ENCODE peak calls at places on chromosomes 6 and 20, in ten cellular contexts. One of them, this sample, is unnamed.
A peak's percentile ranks its signal among the peaks of the same experiment; 100 is the strongest.

GRCh38 chr6:17665132-17665531 is 41.6 kb downstream of the NUP153 start:
- DNase-seq in uterus: no peak
- DNase-seq in ovary: no peak
- DNase-seq in heart left ventricle: no peak
- DNase-seq in IMR-90: no peak
- DNase-seq in suprapubic skin: no peak
- DNase-seq in sigmoid colon: no peak
- DNase-seq in esophagus squamous epithelium: no peak
- DNase-seq in body of pancreas: no peak
- DNase-seq in stomach: no peak
- DNase-seq in this sample: no peak

GRCh38 chr6:54308240-54308639 is at the start of gene TINAG:
- DNase-seq in uterus: no peak
- DNase-seq in ovary: no peak
- DNase-seq in heart left ventricle: no peak
- DNase-seq in IMR-90: no peak
- DNase-seq in suprapubic skin: no peak
- DNase-seq in sigmoid colon: no peak
- DNase-seq in esophagus squamous epithelium: no peak
- DNase-seq in body of pancreas: no peak
- DNase-seq in stomach: no peak
- DNase-seq in this sample: no peak

GRCh38 chr20:19903168-19903676 is 113.9 kb upstream of the NAA20 start:
- DNase-seq in uterus: no peak
- DNase-seq in ovary: no peak
- DNase-seq in heart left ventricle: no peak
- DNase-seq in IMR-90: peak; percentile 76
- DNase-seq in suprapubic skin: peak; percentile 57
- DNase-seq in sigmoid colon: peak; percentile 79
- DNase-seq in esophagus squamous epithelium: no peak
- DNase-seq in body of pancreas: peak; percentile 76
- DNase-seq in stomach: peak; percentile 44
- DNase-seq in this sample: no peak

GRCh38 chr6:136173519-136174507 is 76.3 kb downstream of the MTFR2 start:
- DNase-seq in uterus: peak; percentile 50
- DNase-seq in ovary: peak; percentile 44
- DNase-seq in heart left ventricle: no peak
- DNase-seq in IMR-90: peak; percentile 96
- DNase-seq in suprapubic skin: no peak
- DNase-seq in sigmoid colon: no peak
- DNase-seq in esophagus squamous epithelium: no peak
- DNase-seq in body of pancreas: peak; percentile 38
- DNase-seq in stomach: no peak
- DNase-seq in this sample: no peak

GRCh38 chr20:48668451-48668946 is 159.3 kb downstream of the PREX1 start:
- DNase-seq in uterus: no peak
- DNase-seq in ovary: peak; percentile 80
- DNase-seq in heart left ventricle: no peak
- DNase-seq in IMR-90: no peak
- DNase-seq in suprapubic skin: no peak
- DNase-seq in sigmoid colon: no peak
- DNase-seq in esophagus squamous epithelium: no peak
- DNase-seq in body of pancreas: no peak
- DNase-seq in stomach: no peak
- DNase-seq in this sample: no peak

GRCh38 chr6:160005211-160005610 is 36.3 kb downstream of the IGF2R start:
- DNase-seq in uterus: no peak
- DNase-seq in ovary: no peak
- DNase-seq in heart left ventricle: no peak
- DNase-seq in IMR-90: no peak
- DNase-seq in suprapubic skin: no peak
- DNase-seq in sigmoid colon: no peak
- DNase-seq in esophagus squamous epithelium: no peak
- DNase-seq in body of pancreas: no peak
- DNase-seq in stomach: no peak
- DNase-seq in this sample: no peak

GRCh38 chr6:42627674-42628073 is 63.8 kb downstream of the UBR2 start:
- DNase-seq in uterus: no peak
- DNase-seq in ovary: no peak
- DNase-seq in heart left ventricle: no peak
- DNase-seq in IMR-90: no peak
- DNase-seq in suprapubic skin: no peak
- DNase-seq in sigmoid colon: no peak
- DNase-seq in esophagus squamous epithelium: no peak
- DNase-seq in body of pancreas: no peak
- DNase-seq in stomach: no peak
- DNase-seq in this sample: no peak

GRCh38 chr20:36606171-36607116 is 865 bp downstream of the RAB5IF start:
- DNase-seq in uterus: no peak
- DNase-seq in ovary: no peak
- DNase-seq in heart left ventricle: no peak
- DNase-seq in IMR-90: peak; percentile 21
- DNase-seq in suprapubic skin: no peak
- DNase-seq in sigmoid colon: no peak
- DNase-seq in esophagus squamous epithelium: no peak
- DNase-seq in body of pancreas: peak; percentile 55
- DNase-seq in stomach: peak; percentile 35
- DNase-seq in this sample: no peak

GRCh38 chr6:16276991-16277981 is 38.9 kb downstream of the GMPR start:
- DNase-seq in uterus: peak; percentile 59
- DNase-seq in ovary: peak; percentile 75
- DNase-seq in heart left ventricle: peak; percentile 80
- DNase-seq in IMR-90: peak; percentile 93
- DNase-seq in suprapubic skin: no peak
- DNase-seq in sigmoid colon: peak; percentile 72
- DNase-seq in esophagus squamous epithelium: no peak
- DNase-seq in body of pancreas: peak; percentile 13
- DNase-seq in stomach: peak; percentile 73
- DNase-seq in this sample: peak; percentile 73

GRCh38 chr6:40903456-40903855 is 135.6 kb downstream of the UNC5CL start:
- DNase-seq in uterus: no peak
- DNase-seq in ovary: no peak
- DNase-seq in heart left ventricle: no peak
- DNase-seq in IMR-90: no peak
- DNase-seq in suprapubic skin: no peak
- DNase-seq in sigmoid colon: no peak
- DNase-seq in esophagus squamous epithelium: no peak
- DNase-seq in body of pancreas: no peak
- DNase-seq in stomach: no peak
- DNase-seq in this sample: no peak

GRCh38 chr20:5002077-5002413 is 735 bp upstream of the SLC23A2 start:
- DNase-seq in uterus: peak; percentile 15
- DNase-seq in ovary: peak; percentile 44
- DNase-seq in heart left ventricle: no peak
- DNase-seq in IMR-90: no peak
- DNase-seq in suprapubic skin: no peak
- DNase-seq in sigmoid colon: no peak
- DNase-seq in esophagus squamous epithelium: no peak
- DNase-seq in body of pancreas: no peak
- DNase-seq in stomach: no peak
- DNase-seq in this sample: no peak

GRCh38 chr6:163300838-163301237 is 113.7 kb upstream of the QKI start:
- DNase-seq in uterus: no peak
- DNase-seq in ovary: no peak
- DNase-seq in heart left ventricle: no peak
- DNase-seq in IMR-90: no peak
- DNase-seq in suprapubic skin: no peak
- DNase-seq in sigmoid colon: no peak
- DNase-seq in esophagus squamous epithelium: no peak
- DNase-seq in body of pancreas: no peak
- DNase-seq in stomach: no peak
- DNase-seq in this sample: no peak

GRCh38 chr6:163302747-163303146 is 111.8 kb upstream of the QKI start:
- DNase-seq in uterus: no peak
- DNase-seq in ovary: no peak
- DNase-seq in heart left ventricle: no peak
- DNase-seq in IMR-90: no peak
- DNase-seq in suprapubic skin: no peak
- DNase-seq in sigmoid colon: no peak
- DNase-seq in esophagus squamous epithelium: no peak
- DNase-seq in body of pancreas: no peak
- DNase-seq in stomach: no peak
- DNase-seq in this sample: no peak

GRCh38 chr6:163298079-163298807 is 116.3 kb upstream of the QKI start:
- DNase-seq in uterus: no peak
- DNase-seq in ovary: no peak
- DNase-seq in heart left ventricle: no peak
- DNase-seq in IMR-90: no peak
- DNase-seq in suprapubic skin: no peak
- DNase-seq in sigmoid colon: no peak
- DNase-seq in esophagus squamous epithelium: no peak
- DNase-seq in body of pancreas: no peak
- DNase-seq in stomach: no peak
- DNase-seq in this sample: no peak

GRCh38 chr6:163306000-163306399 is 108.5 kb upstream of the QKI start:
- DNase-seq in uterus: no peak
- DNase-seq in ovary: no peak
- DNase-seq in heart left ventricle: no peak
- DNase-seq in IMR-90: no peak
- DNase-seq in suprapubic skin: no peak
- DNase-seq in sigmoid colon: no peak
- DNase-seq in esophagus squamous epithelium: no peak
- DNase-seq in body of pancreas: no peak
- DNase-seq in stomach: no peak
- DNase-seq in this sample: no peak

GRCh38 chr6:163301721-163302635 is 112.5 kb upstream of the QKI start:
- DNase-seq in uterus: no peak
- DNase-seq in ovary: no peak
- DNase-seq in heart left ventricle: no peak
- DNase-seq in IMR-90: no peak
- DNase-seq in suprapubic skin: no peak
- DNase-seq in sigmoid colon: no peak
- DNase-seq in esophagus squamous epithelium: no peak
- DNase-seq in body of pancreas: no peak
- DNase-seq in stomach: no peak
- DNase-seq in this sample: no peak
- TF ChIP-seq POLR2A in uterus: no peak
- TF ChIP-seq POLR2A in ovary: no peak
- TF ChIP-seq POLR2A in heart left ventricle: no peak
- TF ChIP-seq POLR2A in IMR-90: no peak
- TF ChIP-seq POLR2A in suprapubic skin: no peak
- TF ChIP-seq POLR2A in sigmoid colon: no peak
- TF ChIP-seq POLR2A in esophagus squamous epithelium: no peak
- TF ChIP-seq POLR2A in body of pancreas: no peak
- TF ChIP-seq POLR2A in stomach: no peak
- TF ChIP-seq POLR2A in this sample: no peak

GRCh38 chr6:45476341-45476740 is 98.6 kb upstream of the SUPT3H start:
- DNase-seq in uterus: no peak
- DNase-seq in ovary: no peak
- DNase-seq in heart left ventricle: no peak
- DNase-seq in IMR-90: no peak
- DNase-seq in suprapubic skin: no peak
- DNase-seq in sigmoid colon: no peak
- DNase-seq in esophagus squamous epithelium: no peak
- DNase-seq in body of pancreas: no peak
- DNase-seq in stomach: no peak
- DNase-seq in this sample: no peak

GRCh38 chr6:45477785-45478184 is 100.1 kb upstream of the SUPT3H start:
- DNase-seq in uterus: no peak
- DNase-seq in ovary: no peak
- DNase-seq in heart left ventricle: no peak
- DNase-seq in IMR-90: no peak
- DNase-seq in suprapubic skin: no peak
- DNase-seq in sigmoid colon: no peak
- DNase-seq in esophagus squamous epithelium: no peak
- DNase-seq in body of pancreas: no peak
- DNase-seq in stomach: no peak
- DNase-seq in this sample: no peak

GRCh38 chr6:45477278-45477677 is 99.5 kb upstream of the SUPT3H start:
- DNase-seq in uterus: no peak
- DNase-seq in ovary: no peak
- DNase-seq in heart left ventricle: no peak
- DNase-seq in IMR-90: no peak
- DNase-seq in suprapubic skin: no peak
- DNase-seq in sigmoid colon: no peak
- DNase-seq in esophagus squamous epithelium: no peak
- DNase-seq in body of pancreas: no peak
- DNase-seq in stomach: no peak
- DNase-seq in this sample: no peak

GRCh38 chr6:45479834-45480696 is 102.3 kb upstream of the SUPT3H start:
- DNase-seq in uterus: no peak
- DNase-seq in ovary: no peak
- DNase-seq in heart left ventricle: no peak
- DNase-seq in IMR-90: peak; percentile 88
- DNase-seq in suprapubic skin: no peak
- DNase-seq in sigmoid colon: no peak
- DNase-seq in esophagus squamous epithelium: no peak
- DNase-seq in body of pancreas: peak; percentile 17
- DNase-seq in stomach: no peak
- DNase-seq in this sample: no peak

DNA sequence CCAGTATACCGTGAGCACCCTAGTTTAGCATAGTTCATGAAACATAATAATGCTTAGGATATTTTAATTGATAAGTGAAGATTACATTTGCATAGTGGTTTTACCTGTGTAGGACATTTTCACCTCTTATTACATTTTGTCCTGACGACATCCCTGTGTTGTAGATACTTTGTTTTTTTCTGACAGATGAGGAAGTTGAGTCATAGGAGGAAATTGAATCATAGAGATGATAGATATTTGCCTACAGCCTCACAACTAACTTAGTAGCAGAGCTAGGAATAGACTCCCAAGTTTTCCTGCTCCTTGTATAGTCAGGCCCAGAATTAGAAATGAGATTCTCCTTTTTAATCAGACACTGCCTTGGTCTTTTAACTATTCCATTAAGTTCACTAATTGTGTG is 100.5 kb upstream of the SUPT3H start:
- DNase-seq in uterus: no peak
- DNase-seq in ovary: no peak
- DNase-seq in heart left ventricle: no peak
- DNase-seq in IMR-90: peak; percentile 79
- DNase-seq in suprapubic skin: no peak
- DNase-seq in sigmoid colon: no peak
- DNase-seq in esophagus squamous epithelium: no peak
- DNase-seq in body of pancreas: no peak
- DNase-seq in stomach: no peak
- DNase-seq in this sample: no peak
- H3K4me3 ChIP-seq in uterus: no peak overlapping the region
- H3K4me3 ChIP-seq in ovary: no peak overlapping the region
- H3K4me3 ChIP-seq in heart left ventricle: no peak overlapping the region
- H3K4me3 ChIP-seq in IMR-90: no peak overlapping the region
- H3K4me3 ChIP-seq in suprapubic skin: no peak overlapping the region
- H3K4me3 ChIP-seq in sigmoid colon: no peak overlapping the region
- H3K4me3 ChIP-seq in esophagus squamous epithelium: no peak overlapping the region
- H3K4me3 ChIP-seq in body of pancreas: no peak overlapping the region
- H3K4me3 ChIP-seq in stomach: no peak overlapping the region
- H3K4me3 ChIP-seq in this sample: no peak overlapping the region

GRCh38 chr20:18397090-18397489 is 69.7 kb downstream of the DZANK1 start:
- DNase-seq in uterus: no peak
- DNase-seq in ovary: no peak
- DNase-seq in heart left ventricle: no peak
- DNase-seq in IMR-90: no peak
- DNase-seq in suprapubic skin: no peak
- DNase-seq in sigmoid colon: no peak
- DNase-seq in esophagus squamous epithelium: no peak
- DNase-seq in body of pancreas: no peak
- DNase-seq in stomach: no peak
- DNase-seq in this sample: no peak
- H3K4me1 ChIP-seq in uterus: no peaks in the 10 kb centered on the region
- H3K4me1 ChIP-seq in ovary: no peaks in the 10 kb centered on the region
- H3K4me1 ChIP-seq in heart left ventricle: no peaks in the 10 kb centered on the region
- H3K4me1 ChIP-seq in IMR-90: no peaks in the 10 kb centered on the region
- H3K4me1 ChIP-seq in suprapubic skin: no peaks in the 10 kb centered on the region
- H3K4me1 ChIP-seq in sigmoid colon: no peaks in the 10 kb centered on the region
- H3K4me1 ChIP-seq in esophagus squamous epithelium: no peaks in the 10 kb centered on the region
- H3K4me1 ChIP-seq in body of pancreas: no peaks in the 10 kb centered on the region
- H3K4me1 ChIP-seq in stomach: no peaks in the 10 kb centered on the region
- H3K4me1 ChIP-seq in this sample: no peaks in the 10 kb centered on the region

GRCh38 chr20:62606551-62607201 is 35.6 kb upstream of the SLCO4A1 start:
- DNase-seq in uterus: peak; percentile 42
- DNase-seq in ovary: peak; percentile 81
- DNase-seq in heart left ventricle: peak; percentile 88
- DNase-seq in IMR-90: no peak
- DNase-seq in suprapubic skin: no peak
- DNase-seq in sigmoid colon: no peak
- DNase-seq in esophagus squamous epithelium: no peak
- DNase-seq in body of pancreas: peak; percentile 57
- DNase-seq in stomach: peak; percentile 69
- DNase-seq in this sample: peak; percentile 79
- TF ChIP-seq POLR2A in uterus: no peak
- TF ChIP-seq POLR2A in ovary: no peak
- TF ChIP-seq POLR2A in heart left ventricle: no peak
- TF ChIP-seq POLR2A in IMR-90: no peak
- TF ChIP-seq POLR2A in suprapubic skin: no peak
- TF ChIP-seq POLR2A in sigmoid colon: no peak
- TF ChIP-seq POLR2A in esophagus squamous epithelium: no peak
- TF ChIP-seq POLR2A in body of pancreas: no peak
- TF ChIP-seq POLR2A in stomach: no peak
- TF ChIP-seq POLR2A in this sample: no peak

This sample was measured in Peyer's patch.